ENCODE peak calls at places on chromosomes 13 and 19, in four cellular contexts. Q, H, K and X are unnamed samples.

GRCh38 chr13:113373811-113374485 is 10.0 kb upstream of the GRTP1 start:
- DNase-seq in Q (no peak), K (no peak), H (no peak), X (no peak)

GRCh38 chr19:37986048-37986750 is 79.2 kb downstream of the SIPA1L3 start:
- DNase-seq in H (no peak), Q (no peak), K (no peak), X (no peak)

GRCh38 chr13:32947886-32948285 is 68.3 kb upstream of the KL start:
- DNase-seq in Q (no peak), H (no peak), K (no peak), X (no peak)

GRCh38 chr13:95535243-95535642 is 17.3 kb upstream of the CLDN10 start:
- DNase-seq in K (no peak), H (peak), Q (no peak), X (no peak)

GRCh38 chr19:10420444-10421239 is at the start of gene PDE4A:
- DNase-seq in H (peak), Q (peak), K (no peak), X (no peak)

GRCh38 chr13:52862358-52863206 is 14.1 kb upstream of the PCDH8 start:
- DNase-seq in H (peak), K (no peak), Q (peak), X (no peak)

GRCh38 chr19:50797429-50798115 is 7.4 kb downstream of the ACP4 start:
- DNase-seq in K (no peak), H (no peak), Q (no peak), X (no peak)

GRCh38 chr19:46616631-46617322 is 8.1 kb downstream of the PTGIR start:
- DNase-seq in H (peak), K (no peak), Q (peak), X (no peak)

GRCh38 chr19:16976471-16976870 is 50.1 kb downstream of the CPAMD8 start:
- DNase-seq in Q (no peak), H (no peak), K (no peak), X (no peak)

GRCh38 chr13:31518666-31519065 is 220.7 kb upstream of the RXFP2 start:
- DNase-seq in H (peak), K (no peak), Q (no peak), X (no peak)

GRCh38 chr19:19740755-19741154 is 7.8 kb upstream of the ZNF14 start:
- DNase-seq in H (no peak), K (no peak), Q (no peak), X (no peak)

GRCh38 chr13:30371649-30372265 is 50.5 kb upstream of the UBE2L5 start:
- DNase-seq in Q (peak), H (peak), K (no peak), X (no peak)

GRCh38 chr19:39430675-39431593 is 4.8 kb downstream of the RPS16 start:
- DNase-seq in Q (peak), H (peak), K (no peak), X (no peak)

GRCh38 chr13:32889986-32890565 is 126.1 kb upstream of the KL start:
- DNase-seq in H (peak), Q (no peak), K (no peak), X (no peak)

GRCh38 chr13:20291037-20291436 is 58.9 kb upstream of the GJB6 start:
- DNase-seq in K (no peak), H (no peak), Q (no peak), X (no peak)

GRCh38 chr13:22877421-22877820 is 303.4 kb upstream of the SGCG start:
- DNase-seq in Q (no peak), K (no peak), H (no peak), X (no peak)

GRCh38 chr19:18807861-18808331 is 16.8 kb upstream of the COMP start:
- DNase-seq in K (peak), H (peak), Q (no peak), X (no peak)

GRCh38 chr13:73715910-73716257 is 418.3 kb downstream of the KLF12 start:
- DNase-seq in H (no peak), Q (no peak), K (no peak), X (no peak)

GRCh38 chr13:47621931-47622330 is 379.1 kb downstream of the SUCLA2 start:
- DNase-seq in H (peak), Q (peak), K (no peak), X (no peak)

GRCh38 chr19:42271861-42272534 is 2.9 kb downstream of the CIC start:
- DNase-seq in H (no peak), Q (no peak), K (no peak), X (no peak)

GRCh38 chr13:36362251-36362650 is 16.1 kb upstream of the SPART start:
- DNase-seq in H (peak), Q (no peak), K (no peak), X (no peak)

GRCh38 chr13:26557393-26558073 is at the start of gene WASF3:
- DNase-seq in K (peak), Q (peak), H (peak), X (peak)

GRCh38 chr19:7397687-7398086 is 49.0 kb downstream of the ARHGEF18 start:
- DNase-seq in Q (peak), K (no peak), H (peak), X (no peak)

GRCh38 chr19:18173572-18174294 is at the start of gene IFI30:
- DNase-seq in Q (peak), H (peak), K (peak), X (no peak)

GRCh38 chr19:36605101-36605838 is at the start of gene ZNF382:
- DNase-seq in Q (peak), K (peak), H (peak), X (peak)

GRCh38 chr13:95641961-95642621 is 2.4 kb downstream of the DZIP1 start:
- DNase-seq in Q (no peak), K (peak), H (peak), X (no peak)

GRCh38 chr19:3880471-3881271 is at the start of gene ATCAY:
- DNase-seq in K (no peak), H (no peak), Q (no peak), X (peak)

GRCh38 chr19:18373892-18374629 is 11.9 kb upstream of the GDF15 start:
- DNase-seq in H (peak), Q (peak), K (peak), X (peak)

GRCh38 chr13:46572758-46573384 is 19.9 kb downstream of the LRCH1 start:
- DNase-seq in Q (no peak), H (no peak), K (no peak), X (no peak)

GRCh38 chr19:31110331-31110730 is 238.9 kb downstream of the TSHZ3 start:
- DNase-seq in Q (peak), H (peak), K (peak), X (no peak)

GRCh38 chr19:34041922-34042521 is 130.3 kb upstream of the LSM14A start:
- DNase-seq in K (peak), H (peak), Q (peak), X (peak)

GRCh38 chr13:35908221-35908620 is 223.0 kb downstream of the DCLK1 start:
- DNase-seq in Q (no peak), K (no peak), H (no peak), X (no peak)

GRCh38 chr13:33448889-33449288 is 163.3 kb upstream of the STARD13 start:
- DNase-seq in H (no peak), Q (no peak), K (no peak), X (no peak)

GRCh38 chr19:55255618-55256423 is 3.0 kb downstream of the PPP6R1 start:
- DNase-seq in Q (no peak), H (peak), K (no peak), X (no peak)

GRCh38 chr13:75258159-75258782 is 223.7 kb downstream of the TBC1D4 start:
- DNase-seq in K (no peak), Q (peak), H (peak), X (no peak)

GRCh38 chr19:10797541-10798256 is 38.3 kb downstream of the TMED1 start:
- DNase-seq in H (no peak), K (no peak), Q (no peak), X (peak)

GRCh38 chr13:98267080-98267912 is 90.2 kb upstream of the RNF113B start:
- DNase-seq in Q (peak), K (no peak), H (peak), X (no peak)

DNA sequence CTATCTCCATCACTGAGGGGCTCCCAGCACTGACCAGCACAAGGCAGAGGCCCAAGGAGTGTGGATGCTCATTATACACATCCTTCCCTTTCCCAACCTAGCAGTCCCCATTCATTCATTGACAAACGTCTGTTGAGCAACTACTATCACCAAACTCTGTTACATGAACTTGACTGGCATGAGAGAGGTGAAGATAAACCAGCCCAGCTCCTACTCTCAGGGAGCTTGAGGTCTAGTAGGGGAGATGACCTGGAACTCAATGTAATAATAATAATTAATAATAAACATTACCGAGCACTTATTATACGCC is 8.9 kb upstream of the CEACAM16 start:
- DNase-seq in Q (no peak), H (no peak), K (no peak), X (no peak)
- H3K27ac ChIP-seq in Q (no peak), H (no peak), K (no peak), X (no peak)

GRCh38 chr19:57527136-57527881 is at the start of gene ZNF549:
- DNase-seq in Q (peak), H (peak), K (peak), X (peak)
- H3K27ac ChIP-seq in Q (peak), H (peak), K (peak), X (no peak)

GRCh38 chr13:44305216-44305615 is 68.4 kb upstream of the SERP2 start:
- DNase-seq in Q (no peak), K (no peak), H (no peak), X (no peak)
- H3K27ac ChIP-seq in Q (no peak), K (peak), H (no peak), X (peak)

GRCh38 chr13:50916701-50917184 is 7.2 kb downstream of the RNASEH2B start:
- DNase-seq in H (no peak), Q (no peak), K (no peak), X (no peak)

GRCh38 chr13:50917572-50917971 is 8.0 kb downstream of the RNASEH2B start:
- DNase-seq in H (peak), Q (no peak), K (no peak), X (no peak)

GRCh38 chr13:50914848-50915247 is 5.3 kb downstream of the RNASEH2B start:
- DNase-seq in K (no peak), Q (no peak), H (peak), X (no peak)

GRCh38 chr13:50914301-50914700 is 4.7 kb downstream of the RNASEH2B start:
- DNase-seq in H (peak), Q (no peak), K (no peak), X (no peak)

GRCh38 chr13:50915562-50915961 is 6.0 kb downstream of the RNASEH2B start:
- DNase-seq in K (no peak), H (no peak), Q (no peak), X (no peak)
- H3K27ac ChIP-seq in K (peak), H (no peak), Q (no peak), X (no peak)

GRCh38 chr13:87538366-87539052 is 132.7 kb upstream of the SLITRK5 start:
- DNase-seq in K (no peak), Q (no peak), H (no peak), X (no peak)
- H3K27ac ChIP-seq in K (no peak), Q (no peak), H (no peak), X (no peak)

DNA sequence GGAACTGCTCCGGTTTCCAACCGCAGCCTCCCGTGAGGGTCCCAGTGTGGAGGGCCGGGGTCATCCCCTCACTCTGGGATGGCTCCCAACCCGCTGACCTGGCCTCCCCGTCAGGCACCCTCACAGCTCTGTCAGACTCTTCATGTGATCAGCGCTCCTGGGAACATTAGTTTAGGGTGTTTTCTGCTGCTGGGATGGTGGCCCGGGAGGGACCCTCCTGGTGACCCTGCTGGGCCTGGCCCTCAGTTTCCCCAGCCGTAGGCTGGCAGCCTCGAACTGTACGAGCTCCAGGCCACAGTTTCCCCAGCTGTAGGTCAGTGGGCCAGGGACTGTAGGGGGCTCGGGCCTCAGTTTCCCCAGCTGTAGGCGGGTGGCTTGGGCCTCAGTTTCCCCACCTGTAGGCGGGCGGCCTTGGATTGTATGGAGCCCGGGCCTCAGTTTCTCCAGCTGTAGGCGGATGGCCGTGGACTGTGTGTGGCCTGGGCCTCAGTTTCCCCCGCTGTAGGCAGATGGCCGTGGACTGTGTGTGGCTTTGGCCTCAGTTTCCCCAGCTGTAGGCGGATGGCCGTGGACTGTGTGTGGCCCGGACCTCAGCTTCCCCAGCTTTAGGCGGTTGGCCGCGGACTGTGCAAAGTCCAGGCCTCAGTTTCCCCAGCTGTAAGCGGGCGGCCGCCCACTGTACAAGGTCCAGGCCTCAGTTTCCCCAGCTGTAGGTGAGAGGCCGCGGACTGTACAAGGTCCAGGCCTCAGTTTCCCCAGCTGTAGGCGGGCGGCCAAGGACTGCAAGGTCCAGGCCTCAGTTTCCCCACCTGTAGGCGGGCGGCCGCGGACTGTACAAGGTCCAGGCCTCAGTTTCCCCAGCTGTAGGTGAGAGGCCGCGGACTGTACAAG is 1.3 kb upstream of the PTBP1 start:
- DNase-seq in Q (no peak), K (no peak), H (no peak), X (no peak)
- H3K27ac ChIP-seq in Q (no peak), K (peak), H (no peak), X (peak)

GRCh38 chr13:112233256-112233655 is 142.9 kb upstream of the SPACA7 start:
- DNase-seq in H (no peak), K (no peak), Q (no peak), X (no peak)
- H3K27ac ChIP-seq in H (no peak), K (no peak), Q (no peak), X (no peak)

GRCh38 chr19:6056801-6057650 is 53.3 kb downstream of the RFX2 start:
- DNase-seq in K (peak), Q (no peak), H (peak), X (peak)
- H3K27ac ChIP-seq in K (peak), Q (no peak), H (peak), X (peak)